ENCODE peak calls at places on chromosome 2, in six cellular contexts. X is RKO; Y is stimulated activated CD8-positive, alpha-beta memory T cell treated with anti-CD3 and anti-CD28 coated beads, Interleukin-4, amount 100 ng/mL, for 48 hours; H is hippocampal formation; G is HFFc6; E is tibial nerve. A is an unnamed sample.

GRCh38 chr2:3487931-3488554 is 31.3 kb downstream of the ADI1 start:
- DNase-seq in X (no peak), Y (no peak), H (no peak), G (no peak), E (no peak), A (no peak)

GRCh38 chr2:181656450-181657261 is at the start of gene CERKL:
- DNase-seq in X (peak; percentile 30), Y (peak; percentile 42), H (no peak), G (no peak), E (no peak), A (peak; percentile 14)

GRCh38 chr2:9473308-9473984 is 905 bp upstream of the IAH1 start:
- DNase-seq in X (no peak), Y (no peak), H (no peak), G (no peak), E (no peak), A (no peak)

GRCh38 chr2:192669505-192670082 is 474.9 kb upstream of the TMEFF2 start:
- DNase-seq in X (no peak), Y (no peak), H (no peak), G (no peak), E (no peak), A (no peak)

GRCh38 chr2:88329815-88330603 is 122.5 kb downstream of the FOXI3 start:
- DNase-seq in X (peak; percentile 12), Y (no peak), H (no peak), G (no peak), E (no peak), A (no peak)

GRCh38 chr2:232976666-232977437 is 36.2 kb downstream of the NGEF start:
- DNase-seq in X (no peak), Y (no peak), H (no peak), G (no peak), E (no peak), A (no peak)

GRCh38 chr2:192888090-192888489 is 693.4 kb upstream of the TMEFF2 start:
- DNase-seq in X (no peak), Y (no peak), H (no peak), G (no peak), E (no peak), A (no peak)

GRCh38 chr2:22499082-22499844 is 885.7 kb upstream of the KLHL29 start:
- DNase-seq in X (no peak), Y (no peak), H (no peak), G (no peak), E (no peak), A (peak; percentile 26)

GRCh38 chr2:217289909-217290283 is 430.0 kb upstream of the TNP1 start:
- DNase-seq in X (no peak), Y (no peak), H (no peak), G (peak; percentile 51), E (no peak), A (no peak)

GRCh38 chr2:218264773-218265601 is 4.2 kb downstream of the GPBAR1 start:
- DNase-seq in X (no peak), Y (no peak), H (no peak), G (no peak), E (peak; percentile 10), A (no peak)